ENCODE peak calls at places on chromosomes 4 and X, in seven cellular contexts. M is esophagus muscularis mucosa, U is aorta, O is breast epithelium, A is upper lobe of right lung, B is NT2/D1, L is GM23248. F is an unnamed sample. For H3K27me3, the result is how much of the 10 kb centered on the place peaks cover.

GRCh38 chr4:138576684-138577083 is 334.5 kb upstream of the SLC7A11 start:
- DNase-seq in A (no peak), U (no peak), M (no peak), B (no peak), L (peak), O (no peak), F (no peak)

GRCh38 chr4:158161561-158162354 is 11.1 kb downstream of the GASK1B start:
- DNase-seq in M (no peak), O (no peak), U (no peak), L (peak), B (no peak), A (no peak), F (no peak)

GRCh38 chr4:153131478-153132069 is 72.7 kb upstream of the TRIM2 start:
- DNase-seq in A (no peak), M (no peak), O (no peak), B (no peak), U (no peak), L (peak), F (no peak)

GRCh38 chrX:54452920-54453319 is 12.7 kb downstream of the TSR2 start:
- DNase-seq in U (no peak), B (peak), M (no peak), L (peak), O (no peak), A (no peak), F (no peak)

GRCh38 chr4:173371292-173372192 is 788 bp downstream of the SAP30 start:
- DNase-seq in M (no peak), U (peak), O (peak), L (peak), A (peak), B (peak), F (peak)

GRCh38 chrX:9396930-9397329 is 67.9 kb upstream of the TBL1X start:
- DNase-seq in L (peak), U (no peak), A (no peak), B (no peak), M (no peak), O (no peak), F (no peak)

GRCh38 chrX:13373807-13374187 is 53.9 kb upstream of the ATXN3L start:
- DNase-seq in M (no peak), B (no peak), A (no peak), L (peak), U (no peak), O (no peak), F (no peak)

GRCh38 chrX:5681159-5681558 is 547.5 kb downstream of the NLGN4X start:
- DNase-seq in A (no peak), O (no peak), L (no peak), U (no peak), B (peak), M (no peak), F (no peak)

GRCh38 chr4:139279723-139280620 is at the start of gene MGARP:
- DNase-seq in A (peak), M (no peak), B (no peak), U (peak), O (no peak), L (no peak), F (peak)

GRCh38 chrX:70439016-70439415 is 5.6 kb upstream of the DLG3 start:
- DNase-seq in O (no peak), A (no peak), B (no peak), U (no peak), M (no peak), L (peak), F (no peak)

GRCh38 chrX:84064164-84064563 is 123.8 kb downstream of the RPS6KA6 start:
- DNase-seq in L (peak), A (no peak), U (no peak), M (no peak), B (no peak), O (no peak), F (no peak)

GRCh38 chr4:160514126-160514525 is 1411.2 kb downstream of the RAPGEF2 start:
- DNase-seq in B (no peak), M (no peak), U (no peak), L (no peak), O (no peak), A (no peak), F (no peak)

GRCh38 chr4:153296424-153296823 is 48.1 kb upstream of the MND1 start:
- DNase-seq in O (no peak), U (no peak), L (peak), A (no peak), B (no peak), M (peak), F (no peak)

GRCh38 chr4:158610790-158611189 is 60.9 kb downstream of the C4orf46 start:
- DNase-seq in B (no peak), L (no peak), A (no peak), U (no peak), M (no peak), O (no peak), F (no peak)

GRCh38 chrX:41499984-41500383 is 52.8 kb downstream of the NYX start:
- DNase-seq in B (no peak), O (no peak), A (no peak), U (no peak), M (no peak), L (no peak), F (no peak)

GRCh38 chr4:169968999-169969398 is 57.2 kb downstream of the MFAP3L start:
- DNase-seq in O (no peak), L (peak), M (no peak), B (no peak), A (no peak), U (no peak), F (no peak)

GRCh38 chr4:41882622-41883347 is 52.4 kb upstream of the TMEM33 start:
- DNase-seq in A (peak), L (peak), B (no peak), M (no peak), U (peak), O (peak), F (no peak)

GRCh38 chr4:182698212-182698611 is 219.0 kb downstream of the DCTD start:
- DNase-seq in L (no peak), A (no peak), M (no peak), U (no peak), O (no peak), B (no peak), F (no peak)

GRCh38 chr4:188428935-188429334 is 289.7 kb downstream of the TRIML1 start:
- DNase-seq in M (no peak), B (no peak), A (no peak), U (no peak), L (no peak), O (no peak), F (no peak)

GRCh38 chr4:106266201-106266600 is 49.8 kb downstream of the TBCK start:
- DNase-seq in A (no peak), L (peak), M (no peak), O (no peak), U (no peak), B (no peak), F (no peak)

GRCh38 chr4:26273308-26273980 is 47.4 kb upstream of the RBPJ start:
- DNase-seq in O (no peak), U (no peak), B (no peak), M (no peak), L (no peak), A (no peak), F (peak)

GRCh38 chrX:138026211-138026610 is 460.3 kb downstream of the ZIC3 start:
- DNase-seq in U (no peak), L (peak), O (no peak), M (no peak), A (no peak), B (no peak), F (no peak)

GRCh38 chrX:150225756-150226155 is 137.4 kb upstream of the MAMLD1 start:
- DNase-seq in A (no peak), M (peak), L (no peak), U (no peak), O (no peak), B (no peak), F (no peak)

GRCh38 chr4:112514079-112514448 is 1.9 kb downstream of the NEUROG2 start:
- DNase-seq in B (no peak), L (no peak), M (no peak), U (no peak), A (no peak), O (no peak), F (no peak)

GRCh38 chrX:23373129-23373804 is 38.6 kb downstream of the PTCHD1 start:
- DNase-seq in U (no peak), M (no peak), A (no peak), L (peak), B (no peak), O (no peak), F (no peak)

GRCh38 chr4:91325495-91325894 is 978.3 kb upstream of the GRID2 start:
- DNase-seq in L (peak), B (no peak), O (no peak), U (no peak), M (no peak), A (no peak), F (no peak)

GRCh38 chrX:69072486-69073006 is 92.7 kb downstream of the PJA1 start:
- DNase-seq in M (no peak), U (peak), A (no peak), B (no peak), O (no peak), L (no peak), F (no peak)

GRCh38 chrX:101415180-101416130 is 7.4 kb downstream of the HNRNPH2 start:
- DNase-seq in A (no peak), M (no peak), L (peak), O (no peak), B (peak), U (no peak), F (no peak)

GRCh38 chr4:142121951-142122350 is 485.6 kb downstream of the IL15 start:
- DNase-seq in M (no peak), U (no peak), O (no peak), A (no peak), B (no peak), L (peak), F (no peak)

GRCh38 chrX:49308604-49309269 is 5.3 kb downstream of the GAGE10 start:
- DNase-seq in L (peak), B (no peak), A (peak), U (no peak), O (no peak), M (no peak), F (peak)

GRCh38 chr4:118206627-118207026 is 146.2 kb downstream of the PRSS12 start:
- DNase-seq in O (no peak), B (no peak), U (no peak), M (no peak), L (no peak), A (no peak), F (no peak)

GRCh38 chr4:96025031-96025430 is 185.1 kb downstream of the PDHA2 start:
- DNase-seq in U (no peak), L (no peak), A (no peak), B (no peak), O (no peak), M (no peak), F (no peak)

GRCh38 chr4:87060957-87061356 is 126.1 kb downstream of the AFF1 start:
- DNase-seq in M (peak), B (no peak), L (peak), O (no peak), A (no peak), U (no peak), F (no peak)

GRCh38 chr4:55510685-55511084 is 36.0 kb downstream of the CLOCK start:
- DNase-seq in B (no peak), O (no peak), U (no peak), M (no peak), A (no peak), L (no peak), F (no peak)

GRCh38 chr4:115844180-115844579 is 730.8 kb upstream of the NDST4 start:
- DNase-seq in A (no peak), L (no peak), U (no peak), O (no peak), M (no peak), B (no peak), F (no peak)

GRCh38 chr4:1413687-1414479 is 7.6 kb upstream of the NKX1-1 start:
- DNase-seq in U (peak), A (peak), M (no peak), O (no peak), L (no peak), B (no peak), F (no peak)
- H3K27me3 ChIP-seq in U (under half), A (half or more), M (under half), O (half or more), L (under half), B (half or more), F (half or more)

GRCh38 chrX:128901018-128901417 is 622.3 kb downstream of the SMARCA1 start:
- DNase-seq in A (no peak), B (no peak), M (no peak), O (no peak), U (no peak), L (no peak), F (no peak)

DNA sequence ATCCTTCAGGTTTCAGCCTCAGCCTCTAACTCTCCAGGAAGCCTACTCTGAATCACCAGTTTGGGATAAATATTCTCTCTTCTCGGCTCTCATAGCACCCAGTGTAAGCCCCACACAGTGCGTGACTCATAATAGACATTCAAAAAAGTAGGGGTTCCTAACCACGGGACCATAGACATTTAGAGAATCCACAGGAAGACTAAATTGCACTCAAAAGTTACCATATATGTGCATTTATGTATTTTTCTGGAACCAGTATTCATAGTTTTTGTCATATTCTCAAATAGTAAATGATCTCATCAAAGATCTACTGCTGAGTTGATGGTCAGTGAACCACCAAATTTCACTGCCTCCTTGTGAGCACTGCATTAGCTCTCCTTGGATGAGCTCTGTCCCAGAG is 625.7 kb downstream of the SMARCA1 start:
- DNase-seq in M (no peak), L (no peak), B (no peak), O (no peak), A (no peak), U (no peak), F (no peak)
- H3K27me3 ChIP-seq in M (under half), L (under half), B (under half), O (under half), A (under half), U (under half), F (under half)

GRCh38 chr4:46387956-46388355 is 2.0 kb downstream of the GABRA2 start:
- DNase-seq in A (no peak), B (no peak), U (no peak), M (no peak), O (no peak), L (no peak), F (no peak)
- H3K27me3 ChIP-seq in A (under half), B (under half), U (under half), M (under half), O (half or more), L (under half), F (half or more)

GRCh38 chr4:184553891-184554290 is 79.5 kb upstream of the IRF2 start:
- DNase-seq in L (no peak), A (no peak), U (no peak), O (no peak), B (no peak), M (peak), F (no peak)

GRCh38 chr4:184558996-184559395 is 84.6 kb upstream of the IRF2 start:
- DNase-seq in O (no peak), A (no peak), U (no peak), M (peak), B (no peak), L (no peak), F (no peak)
- H3K27me3 ChIP-seq in O (under half), A (under half), U (under half), M (under half), B (under half), L (under half), F (under half)